ENCODE peak calls at places on chromosomes 13 and 19, in five cellular contexts. I is ELR; X is osteocyte; T is hypothalamus; F is activated CD4-positive, CD25-positive, alpha-beta regulatory T cell treated with anti-CD3 and anti-CD28 coated beads, Interleukin-2, amount 50 U/mL, for 16 hours. O is an unnamed sample.

GRCh38 chr19:55913643-55914268 is 18.4 kb downstream of the NLRP13 start:
- DNase-seq in T (no peak), I (peak; percentile 3), F (no peak), X (peak; percentile 60), O (no peak)

GRCh38 chr19:42023121-42023942 is 29.3 kb upstream of the ATP1A3 start:
- DNase-seq in X (no peak), T (no peak), F (no peak), I (peak; percentile 38), O (no peak)

GRCh38 chr19:12647490-12648071 is 19.0 kb downstream of the MAN2B1 start:
- DNase-seq in I (peak; percentile 41), F (no peak), T (no peak), X (no peak), O (no peak)

GRCh38 chr13:97539651-97540230 is 105.8 kb downstream of the RAP2A start:
- DNase-seq in T (no peak), F (no peak), I (peak; percentile 51), X (no peak), O (no peak)

GRCh38 chr19:18173572-18174294 is at the start of gene IFI30:
- DNase-seq in T (no peak), I (peak; percentile 60), X (no peak), F (no peak), O (peak; percentile 12)

GRCh38 chr19:13007292-13008045 is 12.2 kb downstream of the NFIX start:
- DNase-seq in T (no peak), F (no peak), I (no peak), X (no peak), O (no peak)

GRCh38 chr19:42149447-42150202 is 17.4 kb upstream of the POU2F2 start:
- DNase-seq in T (no peak), F (no peak), I (no peak), X (no peak), O (no peak)

GRCh38 chr13:36082396-36082795 is 48.8 kb downstream of the DCLK1 start:
- DNase-seq in I (no peak), X (no peak), F (no peak), T (no peak), O (no peak)

GRCh38 chr13:49587311-49587847 is 2.0 kb upstream of the RCBTB1 start:
- DNase-seq in T (no peak), F (no peak), I (peak; percentile 67), X (no peak), O (no peak)

GRCh38 chr13:39397866-39398265 is 205.1 kb downstream of the LHFPL6 start:
- DNase-seq in I (no peak), F (no peak), X (no peak), T (no peak), O (no peak)

GRCh38 chr13:24694907-24695306 is 14.7 kb downstream of the ATP12A start:
- DNase-seq in X (no peak), I (peak; percentile 41), T (no peak), F (no peak), O (no peak)

GRCh38 chr19:17847538-17848366 is at the start of gene JAK3:
- DNase-seq in T (no peak), X (no peak), I (peak; percentile 63), F (peak; percentile 75), O (peak; percentile 40)

GRCh38 chr19:38741670-38742069 is 2.6 kb downstream of the CAPN12 start:
- DNase-seq in T (no peak), I (no peak), F (no peak), X (no peak), O (no peak)

GRCh38 chr13:39910833-39911232 is 255.4 kb downstream of the COG6 start:
- DNase-seq in X (no peak), T (no peak), F (no peak), I (no peak), O (no peak)

GRCh38 chr19:6691342-6691741 is 21.4 kb upstream of the TNFSF14 start:
- DNase-seq in F (no peak), I (no peak), X (no peak), T (no peak), O (no peak)

GRCh38 chr13:36998624-36999041 is 507 bp downstream of the ALG5 start:
- DNase-seq in F (no peak), T (peak; percentile 24), I (peak; percentile 32), X (no peak), O (no peak)

GRCh38 chr19:1254081-1254527 is 5.7 kb downstream of the MIDN start:
- DNase-seq in F (no peak), I (no peak), T (no peak), X (no peak), O (peak; percentile 34)

GRCh38 chr13:106263801-106264200 is 271.7 kb downstream of the EFNB2 start:
- DNase-seq in T (no peak), X (no peak), F (no peak), I (no peak), O (no peak)

GRCh38 chr13:47853236-47853635 is 147.8 kb downstream of the SUCLA2 start:
- DNase-seq in F (no peak), I (peak; percentile 61), X (no peak), T (no peak), O (no peak)

GRCh38 chr19:13748169-13748884 is 16.0 kb upstream of the MRI1 start:
- DNase-seq in T (no peak), X (no peak), F (no peak), I (peak; percentile 68), O (peak; percentile 28)